ENCODE peak calls at places on chromosomes 7 and 10, in five cellular contexts. F, B, M, L and K are unnamed samples. For H3K4me1, the result is how much of the 10 kb centered on the place peaks cover.

GRCh38 chr7:64946772-64947171 is 43.7 kb downstream of the ZNF273 start:
- DNase-seq in F (no peak), B (no peak), M (peak), L (peak), K (no peak)

GRCh38 chr10:103921750-103922195 is 3.8 kb upstream of the STN1 start:
- DNase-seq in F (peak), B (no peak), M (peak), L (peak), K (no peak)

GRCh38 chr10:99658622-99659030 is 683 bp upstream of the ENTPD7 start:
- DNase-seq in F (peak), B (peak), M (peak), L (peak), K (peak)

GRCh38 chr10:68666280-68666760 is 54.7 kb upstream of the CCAR1 start:
- DNase-seq in F (no peak), B (no peak), M (peak), L (peak), K (no peak)

GRCh38 chr10:26829810-26830515 is 30.8 kb downstream of the ABI1 start:
- DNase-seq in F (no peak), B (no peak), M (no peak), L (no peak), K (no peak)

GRCh38 chr7:18125536-18125935 is 97.9 kb upstream of the PRPS1L1 start:
- DNase-seq in F (no peak), B (no peak), M (peak), L (peak), K (no peak)

GRCh38 chr7:147775564-147775963 is 815.0 kb upstream of the C7orf33 start:
- DNase-seq in F (no peak), B (no peak), M (no peak), L (no peak), K (no peak)

GRCh38 chr10:129609551-129609950 is 142.5 kb downstream of the MGMT start:
- DNase-seq in F (no peak), B (no peak), M (no peak), L (no peak), K (no peak)

GRCh38 chr10:20473361-20473760 is 423.8 kb downstream of the NEBL start:
- DNase-seq in F (no peak), B (no peak), M (peak), L (no peak), K (no peak)

GRCh38 chr7:150503581-150503980 is 11.1 kb upstream of the GIMAP7 start:
- DNase-seq in F (no peak), B (no peak), M (no peak), L (no peak), K (no peak)

DNA sequence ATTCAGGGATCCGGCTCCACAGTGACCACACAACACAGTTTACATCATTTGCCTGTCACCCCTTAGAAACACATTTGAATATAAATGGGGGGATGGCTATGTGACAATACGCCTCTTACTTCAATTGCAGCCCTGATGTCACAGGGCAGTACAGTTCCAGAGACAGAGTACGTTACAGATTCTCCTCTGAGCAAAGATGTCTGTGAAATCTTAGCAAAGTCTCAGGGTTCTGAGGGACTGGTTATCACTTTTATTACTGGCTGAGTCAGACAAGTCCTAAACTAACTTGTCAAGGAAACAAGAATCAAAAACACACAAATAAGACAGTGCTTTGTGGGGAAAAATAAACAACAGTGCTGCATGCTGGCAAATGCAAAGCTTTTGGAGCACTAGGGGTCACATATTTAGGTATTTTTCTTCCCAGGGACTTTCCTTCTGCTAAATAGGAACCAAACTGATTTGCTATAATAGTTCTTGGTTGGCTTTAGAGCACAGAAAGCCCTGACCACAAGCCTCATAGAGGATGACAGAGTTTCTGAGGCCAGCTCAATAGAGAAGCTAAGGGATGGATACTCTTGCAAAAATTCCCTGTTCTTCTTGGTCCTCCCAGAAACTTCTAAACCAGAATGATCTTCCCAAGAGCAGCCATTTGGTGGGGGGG is 501.6 kb downstream of the GRID1 start:
- DNase-seq in F (no peak), B (no peak), M (no peak), L (no peak), K (no peak)
- H3K27ac ChIP-seq in F (no peak), B (no peak), M (no peak), L (no peak), K (no peak)

GRCh38 chr7:114916261-114916892 is 5.5 kb upstream of the MDFIC start:
- DNase-seq in F (no peak), B (no peak), M (no peak), L (no peak), K (no peak)

GRCh38 chr7:114922151-114922651 is 307 bp downstream of the MDFIC start:
- DNase-seq in F (peak), B (no peak), M (peak), L (peak), K (peak)

GRCh38 chr7:114917211-114917839 is 4.6 kb upstream of the MDFIC start:
- DNase-seq in F (no peak), B (no peak), M (no peak), L (no peak), K (no peak)

GRCh38 chr7:114921636-114922150 is at the start of gene MDFIC:
- DNase-seq in F (no peak), B (peak), M (no peak), L (no peak), K (peak)

GRCh38 chr7:114919587-114919986 is 2.3 kb upstream of the MDFIC start:
- DNase-seq in F (no peak), B (no peak), M (no peak), L (no peak), K (no peak)
- H3K4me1 ChIP-seq in F (under half), B (under half), M (under half), L (under half), K (under half)

GRCh38 chr10:71752391-71753090 is 20.8 kb downstream of the VSIR start:
- DNase-seq in F (no peak), B (no peak), M (peak), L (no peak), K (no peak)
- H3K27ac ChIP-seq in F (no peak), B (no peak), M (no peak), L (no peak), K (no peak)

GRCh38 chr10:930415-931325 is 835 bp downstream of the LARP4B start:
- DNase-seq in F (peak), B (peak), M (peak), L (peak), K (peak)

GRCh38 chr10:934746-935406 is 3.4 kb upstream of the LARP4B start:
- DNase-seq in F (no peak), B (no peak), M (no peak), L (no peak), K (no peak)

GRCh38 chr10:931326-932318 is at the start of gene LARP4B:
- DNase-seq in F (peak), B (peak), M (peak), L (peak), K (peak)

GRCh38 chr10:929965-930364 is 1.5 kb downstream of the LARP4B start:
- DNase-seq in F (no peak), B (no peak), M (no peak), L (peak), K (no peak)

GRCh38 chr10:932589-932988 is 1.1 kb upstream of the LARP4B start:
- DNase-seq in F (no peak), B (peak), M (no peak), L (no peak), K (peak)
- H3K4me1 ChIP-seq in F (under half), B (under half), M (under half), L (under half), K (under half)

GRCh38 chr7:561631-562393 is 42.2 kb upstream of the PDGFA start:
- DNase-seq in F (no peak), B (no peak), M (no peak), L (no peak), K (peak)

GRCh38 chr7:562789-563628 is 43.4 kb upstream of the PDGFA start:
- DNase-seq in F (no peak), B (no peak), M (no peak), L (no peak), K (no peak)

GRCh38 chr7:560966-561630 is 41.5 kb upstream of the PDGFA start:
- DNase-seq in F (no peak), B (no peak), M (no peak), L (no peak), K (no peak)

GRCh38 chr7:563629-564170 is 44.1 kb upstream of the PDGFA start:
- DNase-seq in F (no peak), B (no peak), M (no peak), L (no peak), K (no peak)

GRCh38 chr7:562394-562675 is 42.7 kb upstream of the PDGFA start:
- DNase-seq in F (no peak), B (no peak), M (no peak), L (no peak), K (no peak)
- H3K27ac ChIP-seq in F (no peak), B (no peak), M (no peak), L (no peak), K (no peak)

GRCh38 chr10:58546722-58547121 is 34.0 kb downstream of the BICC1 start:
- DNase-seq in F (no peak), B (no peak), M (no peak), L (no peak), K (no peak)

GRCh38 chr10:58544135-58544534 is 31.5 kb downstream of the BICC1 start:
- DNase-seq in F (no peak), B (no peak), M (no peak), L (no peak), K (no peak)

GRCh38 chr10:58545427-58545826 is 32.8 kb downstream of the BICC1 start:
- DNase-seq in F (no peak), B (no peak), M (no peak), L (no peak), K (no peak)

DNA sequence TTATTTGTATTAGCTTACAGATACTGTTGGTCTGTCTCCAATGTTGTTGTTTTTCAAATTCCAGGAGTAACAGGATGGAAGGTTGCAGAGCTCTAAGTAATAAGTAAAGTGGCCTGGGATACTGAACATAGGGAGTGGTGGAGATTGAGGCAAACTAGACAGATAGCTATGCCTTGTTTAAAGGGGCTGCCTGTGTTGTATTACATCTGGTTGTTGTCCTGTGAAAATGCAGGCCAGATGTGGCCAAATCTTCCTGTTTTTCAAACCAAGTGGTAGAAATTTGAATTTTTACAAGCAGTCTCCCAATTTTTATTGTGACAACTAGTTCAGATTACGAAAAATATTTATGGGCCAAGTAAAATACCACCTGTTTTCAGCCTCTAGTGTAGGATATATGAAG is 33.5 kb downstream of the BICC1 start:
- DNase-seq in F (no peak), B (no peak), M (no peak), L (no peak), K (no peak)
- H3K4me1 ChIP-seq in F (under half), B (under half), M (under half), L (under half), K (under half)